ENCODE peak calls at places on chromosomes 7 and 10, in five cellular contexts. F is cardiac fibroblast, Z is cardiac muscle cell, V is pancreas, C is kidney. J is an unnamed sample.

GRCh38 chr10:3173173-3173878 is 744 bp upstream of the PITRM1 start:
- DNase-seq in Z (no peak), F (no peak), C (no peak), V (peak), J (no peak)

GRCh38 chr7:3911685-3912084 is 610.6 kb downstream of the SDK1 start:
- DNase-seq in F (no peak), C (no peak), V (no peak), Z (no peak), J (no peak)

GRCh38 chr10:5891009-5891408 is 966 bp downstream of the FBH1 start:
- DNase-seq in C (no peak), V (no peak), Z (no peak), F (no peak), J (no peak)

GRCh38 chr10:69901623-69902505 is 100.2 kb downstream of the COL13A1 start:
- DNase-seq in F (peak), Z (peak), C (peak), V (peak), J (peak)

GRCh38 chr7:41659539-41659938 is 43.4 kb downstream of the INHBA start:
- DNase-seq in C (no peak), F (no peak), Z (no peak), V (no peak), J (no peak)

GRCh38 chr7:158052381-158053095 is 535.1 kb downstream of the PTPRN2 start:
- DNase-seq in F (no peak), C (no peak), V (no peak), Z (no peak), J (no peak)

GRCh38 chr7:134966691-134967090 is 19.6 kb upstream of the AGBL3 start:
- DNase-seq in F (no peak), C (no peak), Z (no peak), V (no peak), J (no peak)

GRCh38 chr7:4720225-4720624 is 38.1 kb downstream of the FOXK1 start:
- DNase-seq in Z (no peak), F (no peak), V (no peak), C (no peak), J (no peak)

GRCh38 chr7:23216021-23216420 is 30.6 kb upstream of the GPNMB start:
- DNase-seq in Z (no peak), V (no peak), C (no peak), F (peak), J (no peak)

GRCh38 chr7:28530175-28531142 is 118.1 kb downstream of the CREB5 start:
- DNase-seq in Z (peak), F (peak), V (no peak), C (no peak), J (no peak)

GRCh38 chr10:30433779-30434272 is at the start of gene MAP3K8:
- DNase-seq in V (peak), F (peak), C (peak), Z (peak), J (peak)

GRCh38 chr7:2478387-2478760 is 2.2 kb upstream of the GRIFIN start:
- DNase-seq in F (peak), Z (no peak), V (peak), C (peak), J (no peak)

GRCh38 chr10:110808123-110808522 is 63.6 kb upstream of the PDCD4 start:
- DNase-seq in V (no peak), C (no peak), Z (no peak), F (no peak), J (no peak)

GRCh38 chr10:51047857-51048256 is 26.4 kb upstream of the PRKG1 start:
- DNase-seq in V (no peak), C (no peak), Z (no peak), F (peak), J (no peak)
- TF ChIP-seq CTCF in V (no peak), C (peak), Z (peak), F (peak), J (no peak)

GRCh38 chr10:108348215-108348614 is 1183.7 kb upstream of the SORCS1 start:
- DNase-seq in Z (no peak), C (no peak), V (no peak), F (no peak), J (no peak)

GRCh38 chr10:108352771-108353170 is 1188.3 kb upstream of the SORCS1 start:
- DNase-seq in V (no peak), C (no peak), Z (no peak), F (no peak), J (no peak)
- TF ChIP-seq CTCF in V (no peak), C (no peak), Z (no peak), F (no peak), J (no peak)

DNA sequence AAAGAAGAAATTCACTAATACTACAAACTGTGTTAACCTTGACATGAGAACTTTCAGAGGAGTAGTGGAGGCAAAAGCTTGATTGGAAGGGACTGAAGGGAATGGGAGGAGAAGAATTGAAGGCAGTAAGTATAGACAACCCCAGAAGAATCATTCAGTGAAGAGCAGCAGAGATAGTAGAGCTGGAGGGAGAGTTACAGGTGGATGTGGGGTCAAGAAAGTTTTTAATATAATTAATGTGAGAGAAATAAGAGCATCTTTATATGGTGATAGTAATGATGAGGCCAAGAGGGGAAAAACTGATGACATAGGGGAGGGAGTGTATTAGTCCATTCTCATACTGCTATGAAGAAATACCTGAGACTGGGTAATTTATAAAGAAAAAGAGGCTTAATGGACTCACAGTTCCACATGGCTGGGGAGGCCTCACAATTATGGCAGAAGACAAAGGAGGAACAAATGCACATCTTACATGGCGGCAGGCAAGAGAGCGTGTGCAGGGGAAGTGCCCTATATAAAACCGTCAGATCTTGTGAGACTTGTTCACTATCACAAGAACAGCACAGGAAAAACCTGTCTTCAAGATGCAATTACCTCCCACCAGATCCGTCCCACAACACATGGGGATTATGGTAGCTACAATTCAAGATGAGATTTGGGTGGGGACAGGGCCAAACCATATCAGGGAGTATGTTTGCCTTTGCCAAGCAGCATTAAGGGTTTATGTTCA is 88.3 kb upstream of the PIK3CG start:
- DNase-seq in Z (no peak), V (no peak), F (no peak), C (no peak), J (no peak)
- TF ChIP-seq CTCF in Z (no peak), V (no peak), F (no peak), C (no peak), J (no peak)

DNA sequence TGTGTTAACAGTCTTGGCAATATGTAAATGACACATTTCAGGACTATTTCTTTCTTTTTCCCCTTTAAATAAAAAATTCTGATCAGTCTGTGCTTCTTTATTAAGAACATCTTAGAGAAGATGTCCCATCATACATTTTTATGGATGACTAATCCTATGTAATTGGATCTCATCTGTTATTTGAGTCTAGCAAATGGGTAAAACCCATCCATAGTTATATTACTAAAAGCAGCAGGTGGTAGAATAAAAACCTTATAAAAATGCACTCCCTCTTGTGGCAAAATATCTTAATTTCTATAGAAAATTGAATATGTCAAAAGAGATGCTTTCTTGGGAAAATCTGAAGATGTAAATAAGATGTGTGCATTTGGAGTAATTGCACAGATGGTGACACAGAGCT is 35.3 kb downstream of the TRRAP start:
- DNase-seq in C (no peak), V (no peak), F (no peak), Z (no peak), J (no peak)
- TF ChIP-seq CTCF in C (no peak), V (no peak), F (no peak), Z (no peak), J (peak)

DNA sequence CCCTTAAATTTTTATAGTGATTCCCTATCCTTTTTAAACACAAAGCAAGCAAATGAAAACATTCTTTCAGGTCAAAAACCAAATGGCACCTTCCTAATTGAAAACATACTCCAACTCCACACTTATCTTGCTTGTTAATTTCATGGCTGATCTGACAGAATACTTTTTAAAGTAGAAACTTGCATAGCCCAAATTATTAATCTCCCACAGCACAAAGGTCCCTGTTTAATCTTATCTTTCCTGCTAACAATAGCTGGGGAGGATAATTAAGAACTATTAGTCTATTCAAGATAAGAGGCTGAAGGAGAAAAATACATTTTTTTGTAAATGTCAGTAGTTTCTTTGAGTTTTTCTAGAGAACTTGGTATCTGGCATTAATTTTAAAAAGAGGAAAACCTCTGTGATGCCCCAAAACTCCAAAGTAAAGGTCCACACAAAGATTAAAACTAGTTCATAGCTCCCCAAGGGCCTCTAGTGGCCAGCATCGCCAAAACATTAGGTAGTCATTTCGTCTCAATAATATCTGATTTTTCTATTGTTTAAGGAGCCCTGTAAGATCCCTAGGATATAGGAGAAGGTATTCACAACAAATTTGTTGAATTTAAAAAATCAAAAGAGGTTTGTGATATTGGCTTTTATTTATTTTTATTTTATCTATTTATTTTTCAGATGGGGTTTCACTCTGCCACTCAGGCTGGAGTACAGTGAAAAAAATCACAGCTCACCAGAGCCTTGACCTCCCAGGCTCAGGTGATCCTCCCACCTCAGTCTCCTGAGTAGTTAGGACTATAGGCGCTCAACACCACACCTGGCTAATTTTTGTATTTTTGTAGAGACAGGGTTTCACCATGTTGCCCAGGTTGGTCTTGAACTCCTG is 14.7 kb downstream of the CDNF start:
- DNase-seq in F (peak), Z (peak), C (no peak), V (no peak), J (peak)
- TF ChIP-seq CTCF in F (peak), Z (peak), C (peak), V (peak), J (peak)

GRCh38 chr10:107163086-107163880 is 1.2 kb downstream of the SORCS1 start:
- DNase-seq in F (peak), Z (peak), V (no peak), C (no peak), J (no peak)

GRCh38 chr10:107163904-107164861 is at the start of gene SORCS1:
- DNase-seq in C (peak), V (peak), F (peak), Z (peak), J (peak)

GRCh38 chr10:107165007-107165406 is 501 bp upstream of the SORCS1 start:
- DNase-seq in Z (no peak), C (no peak), V (no peak), F (no peak), J (no peak)

GRCh38 chr10:107168739-107169138 is 4.2 kb upstream of the SORCS1 start:
- DNase-seq in Z (no peak), C (no peak), F (no peak), V (no peak), J (no peak)

DNA sequence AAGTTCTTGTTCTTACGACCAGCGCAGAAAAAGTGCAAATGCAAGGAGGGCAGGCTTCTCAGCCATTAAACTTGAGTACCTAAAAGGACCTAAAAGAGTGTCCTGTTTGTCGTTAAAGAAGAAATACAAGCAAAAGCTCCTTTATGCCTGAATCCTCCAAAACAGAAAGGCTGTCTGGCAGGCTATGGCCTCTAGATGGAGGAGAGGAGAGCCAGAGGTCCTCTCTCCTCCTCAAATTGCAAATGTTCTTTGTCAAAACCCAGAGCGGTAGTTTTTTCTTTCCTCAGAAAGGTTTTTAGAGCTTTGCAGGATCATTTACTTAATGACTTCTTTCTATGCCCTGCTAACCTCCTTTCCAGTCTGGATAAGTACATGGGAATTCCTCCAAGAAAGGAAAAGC is 1.9 kb upstream of the SORCS1 start:
- DNase-seq in F (no peak), V (no peak), C (no peak), Z (no peak), J (no peak)
- TF ChIP-seq CTCF in F (no peak), V (no peak), C (no peak), Z (no peak), J (no peak)

GRCh38 chr7:127390186-127390816 is 2.2 kb downstream of the ZNF800 start:
- DNase-seq in V (no peak), C (no peak), F (no peak), Z (no peak), J (no peak)

GRCh38 chr7:127391591-127392181 is 822 bp downstream of the ZNF800 start:
- DNase-seq in Z (peak), C (peak), V (no peak), F (peak), J (peak)

GRCh38 chr7:127390817-127391590 is 1.5 kb downstream of the ZNF800 start:
- DNase-seq in Z (no peak), V (no peak), C (no peak), F (no peak), J (no peak)

GRCh38 chr7:127389321-127389720 is 3.2 kb downstream of the ZNF800 start:
- DNase-seq in Z (no peak), C (no peak), V (no peak), F (no peak), J (no peak)

DNA sequence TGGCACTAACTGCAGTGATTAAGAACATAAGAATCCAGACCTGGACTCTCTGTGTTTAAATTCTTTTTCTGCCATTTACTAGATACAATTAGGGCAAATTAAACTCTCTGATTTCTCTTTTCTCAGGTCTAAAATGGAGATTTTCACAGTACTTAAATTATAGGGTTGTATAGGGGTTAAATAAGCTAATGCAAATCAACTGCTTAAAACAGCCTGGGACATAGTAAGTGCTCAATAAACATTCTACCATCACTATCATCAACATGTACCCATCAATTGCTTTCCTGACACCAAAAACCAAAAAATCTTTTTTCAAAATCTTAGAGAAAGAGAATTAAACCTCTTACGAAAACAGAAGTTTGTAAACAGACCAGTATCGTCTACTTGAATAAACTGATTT is 4.5 kb downstream of the ZNF800 start:
- DNase-seq in V (no peak), Z (no peak), F (no peak), C (no peak), J (no peak)
- TF ChIP-seq CTCF in V (no peak), Z (no peak), F (no peak), C (no peak), J (no peak)

GRCh38 chr7:71721742-71722141 is 589.8 kb downstream of the GALNT17 start:
- DNase-seq in Z (no peak), V (no peak), C (no peak), F (no peak), J (no peak)

GRCh38 chr7:71727347-71727746 is 595.4 kb downstream of the GALNT17 start:
- DNase-seq in C (no peak), V (no peak), Z (peak), F (no peak), J (no peak)

GRCh38 chr7:71718563-71718962 is 586.6 kb downstream of the GALNT17 start:
- DNase-seq in V (no peak), F (no peak), C (no peak), Z (no peak), J (no peak)

GRCh38 chr7:71723859-71724258 is 591.9 kb downstream of the GALNT17 start:
- DNase-seq in C (no peak), F (no peak), Z (peak), V (no peak), J (no peak)
- TF ChIP-seq CTCF in C (no peak), F (no peak), Z (no peak), V (no peak), J (no peak)

GRCh38 chr10:93859049-93859655 is 34.6 kb upstream of the SLC35G1 start:
- DNase-seq in F (peak), Z (no peak), V (no peak), C (no peak), J (no peak)
- TF ChIP-seq CTCF in F (peak), Z (peak), V (peak), C (peak), J (peak)